ENCODE peak calls at places on chromosomes 3 and 15, in six cellular contexts. One of them, this sample, is unnamed.

GRCh38 chr3:46996689-46997452 is 17.4 kb downstream of the NBEAL2 start:
- DNase-seq in nephron progenitor cell: no peak
- DNase-seq in body of pancreas: peak; percentile 12
- DNase-seq in mammary epithelial cell: peak; percentile 11
- DNase-seq in endothelial cell: no peak
- DNase-seq in ovary: no peak
- DNase-seq in this sample: no peak

GRCh38 chr15:78561490-78561889 is 3.8 kb upstream of the CHRNA5 start:
- DNase-seq in endothelial cell: no peak
- DNase-seq in body of pancreas: no peak
- DNase-seq in mammary epithelial cell: no peak
- DNase-seq in ovary: no peak
- DNase-seq in nephron progenitor cell: no peak
- DNase-seq in this sample: no peak

GRCh38 chr15:60526127-60526616 is 47.2 kb upstream of the ICE2 start:
- DNase-seq in nephron progenitor cell: no peak
- DNase-seq in body of pancreas: peak; percentile 35
- DNase-seq in endothelial cell: no peak
- DNase-seq in ovary: no peak
- DNase-seq in mammary epithelial cell: no peak
- DNase-seq in this sample: no peak

GRCh38 chr15:94230436-94230885 is 900 bp upstream of the MCTP2 start:
- DNase-seq in nephron progenitor cell: no peak
- DNase-seq in mammary epithelial cell: no peak
- DNase-seq in ovary: no peak
- DNase-seq in body of pancreas: no peak
- DNase-seq in endothelial cell: no peak
- DNase-seq in this sample: no peak

GRCh38 chr15:92306662-92307061 is 87.0 kb upstream of the ST8SIA2 start:
- DNase-seq in body of pancreas: no peak
- DNase-seq in mammary epithelial cell: peak; percentile 1
- DNase-seq in endothelial cell: peak; percentile 54
- DNase-seq in ovary: no peak
- DNase-seq in nephron progenitor cell: no peak
- DNase-seq in this sample: no peak

GRCh38 chr3:48472923-48473616 is 26.5 kb downstream of the ATRIP start:
- DNase-seq in ovary: peak; percentile 90
- DNase-seq in nephron progenitor cell: peak; percentile 92
- DNase-seq in body of pancreas: peak; percentile 86
- DNase-seq in endothelial cell: peak; percentile 92
- DNase-seq in mammary epithelial cell: peak; percentile 89
- DNase-seq in this sample: peak; percentile 96

GRCh38 chr3:6805236-6805635 is 55.7 kb upstream of the GRM7 start:
- DNase-seq in endothelial cell: no peak
- DNase-seq in nephron progenitor cell: no peak
- DNase-seq in mammary epithelial cell: peak; percentile 88
- DNase-seq in body of pancreas: no peak
- DNase-seq in ovary: no peak
- DNase-seq in this sample: no peak

GRCh38 chr15:66364944-66365343 is 8.5 kb upstream of the TIPIN start:
- DNase-seq in nephron progenitor cell: no peak
- DNase-seq in mammary epithelial cell: no peak
- DNase-seq in endothelial cell: no peak
- DNase-seq in ovary: no peak
- DNase-seq in body of pancreas: no peak
- DNase-seq in this sample: no peak

GRCh38 chr3:53806182-53807116 is 39.8 kb downstream of the CHDH start:
- DNase-seq in body of pancreas: peak; percentile 44
- DNase-seq in mammary epithelial cell: no peak
- DNase-seq in ovary: no peak
- DNase-seq in endothelial cell: no peak
- DNase-seq in nephron progenitor cell: no peak
- DNase-seq in this sample: no peak

GRCh38 chr3:177419904-177420601 is 222.8 kb upstream of the TBL1XR1 start:
- DNase-seq in mammary epithelial cell: no peak
- DNase-seq in nephron progenitor cell: no peak
- DNase-seq in ovary: no peak
- DNase-seq in body of pancreas: no peak
- DNase-seq in endothelial cell: no peak
- DNase-seq in this sample: peak; percentile 58

GRCh38 chr3:32349184-32349583 is 42.5 kb upstream of the CMTM7 start:
- DNase-seq in nephron progenitor cell: no peak
- DNase-seq in body of pancreas: no peak
- DNase-seq in ovary: no peak
- DNase-seq in mammary epithelial cell: no peak
- DNase-seq in endothelial cell: no peak
- DNase-seq in this sample: no peak

GRCh38 chr3:106673926-106674569 is 703.2 kb upstream of the CCDC54 start:
- DNase-seq in endothelial cell: no peak
- DNase-seq in mammary epithelial cell: no peak
- DNase-seq in ovary: no peak
- DNase-seq in body of pancreas: no peak
- DNase-seq in nephron progenitor cell: no peak
- DNase-seq in this sample: no peak

GRCh38 chr3:133459400-133459799 is 59.5 kb downstream of the BFSP2 start:
- DNase-seq in endothelial cell: no peak
- DNase-seq in ovary: no peak
- DNase-seq in body of pancreas: no peak
- DNase-seq in nephron progenitor cell: no peak
- DNase-seq in mammary epithelial cell: no peak
- DNase-seq in this sample: no peak

GRCh38 chr15:66253643-66254363 is at the start of gene MEGF11:
- DNase-seq in ovary: peak; percentile 16
- DNase-seq in nephron progenitor cell: peak; percentile 61
- DNase-seq in body of pancreas: peak; percentile 15
- DNase-seq in mammary epithelial cell: peak; percentile 28
- DNase-seq in endothelial cell: peak; percentile 38
- DNase-seq in this sample: peak; percentile 36

GRCh38 chr15:65211157-65211982 is at the start of gene CILP:
- DNase-seq in endothelial cell: no peak
- DNase-seq in body of pancreas: no peak
- DNase-seq in nephron progenitor cell: peak; percentile 35
- DNase-seq in mammary epithelial cell: no peak
- DNase-seq in ovary: peak; percentile 74
- DNase-seq in this sample: no peak

GRCh38 chr3:100868894-100869293 is 124.3 kb downstream of the ABI3BP start:
- DNase-seq in mammary epithelial cell: no peak
- DNase-seq in body of pancreas: no peak
- DNase-seq in nephron progenitor cell: no peak
- DNase-seq in endothelial cell: no peak
- DNase-seq in ovary: no peak
- DNase-seq in this sample: no peak

GRCh38 chr3:127788436-127788835 is 33.9 kb downstream of the MGLL start:
- DNase-seq in body of pancreas: no peak
- DNase-seq in nephron progenitor cell: no peak
- DNase-seq in mammary epithelial cell: no peak
- DNase-seq in ovary: no peak
- DNase-seq in endothelial cell: no peak
- DNase-seq in this sample: no peak

GRCh38 chr3:153162513-153163348 is 705 bp downstream of the RAP2B start:
- DNase-seq in endothelial cell: peak; percentile 41
- DNase-seq in body of pancreas: peak; percentile 38
- DNase-seq in mammary epithelial cell: peak; percentile 42
- DNase-seq in ovary: peak; percentile 35
- DNase-seq in nephron progenitor cell: peak; percentile 56
- DNase-seq in this sample: peak; percentile 56

GRCh38 chr3:127608362-127608718 is 10.1 kb downstream of the MCM2 start:
- DNase-seq in ovary: no peak
- DNase-seq in endothelial cell: no peak
- DNase-seq in mammary epithelial cell: no peak
- DNase-seq in nephron progenitor cell: no peak
- DNase-seq in body of pancreas: no peak
- DNase-seq in this sample: no peak

GRCh38 chr3:11544413-11545181 is 99.1 kb downstream of the VGLL4 start:
- DNase-seq in endothelial cell: no peak
- DNase-seq in ovary: peak; percentile 28
- DNase-seq in body of pancreas: no peak
- DNase-seq in mammary epithelial cell: no peak
- DNase-seq in nephron progenitor cell: no peak
- DNase-seq in this sample: no peak

GRCh38 chr3:64459711-64460110 is 228.1 kb downstream of the ADAMTS9 start:
- DNase-seq in body of pancreas: no peak
- DNase-seq in endothelial cell: no peak
- DNase-seq in mammary epithelial cell: no peak
- DNase-seq in ovary: no peak
- DNase-seq in nephron progenitor cell: no peak
- DNase-seq in this sample: no peak

GRCh38 chr3:170914690-170915089 is 6.3 kb upstream of the EIF5A2 start:
- DNase-seq in endothelial cell: no peak
- DNase-seq in body of pancreas: no peak
- DNase-seq in ovary: no peak
- DNase-seq in nephron progenitor cell: no peak
- DNase-seq in mammary epithelial cell: no peak
- DNase-seq in this sample: no peak

GRCh38 chr3:50121416-50122032 is 32.8 kb downstream of the RBM5 start:
- DNase-seq in nephron progenitor cell: peak; percentile 84
- DNase-seq in ovary: peak; percentile 72
- DNase-seq in body of pancreas: peak; percentile 82
- DNase-seq in mammary epithelial cell: peak; percentile 60
- DNase-seq in endothelial cell: peak; percentile 68
- DNase-seq in this sample: peak; percentile 87
- TF ChIP-seq CTCF in nephron progenitor cell: peak; percentile 87
- TF ChIP-seq CTCF in ovary: peak; percentile 69
- TF ChIP-seq CTCF in body of pancreas: peak; percentile 81
- TF ChIP-seq CTCF in mammary epithelial cell: peak; percentile 84
- TF ChIP-seq CTCF in endothelial cell: peak; percentile 88
- TF ChIP-seq CTCF in this sample: peak; percentile 48

DNA sequence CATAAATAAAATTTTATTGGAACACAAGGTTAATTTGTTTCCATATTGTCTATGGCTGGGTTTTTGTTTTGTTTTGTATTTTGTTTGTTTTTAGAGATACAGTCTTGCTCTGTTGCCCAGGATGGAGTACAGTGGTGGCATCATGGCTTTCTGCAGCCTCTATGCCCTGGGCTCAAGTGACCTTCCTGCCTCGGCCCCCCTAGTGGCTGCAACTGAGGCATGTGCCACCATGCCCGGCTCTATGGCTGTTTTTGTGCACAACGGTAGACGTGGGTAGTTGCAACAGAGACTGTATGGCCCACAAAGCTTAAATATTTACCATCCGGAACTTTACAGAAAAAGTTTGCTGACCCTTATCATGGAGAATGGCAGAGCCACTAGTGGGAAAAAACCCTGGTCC is 46.8 kb upstream of the C3orf70 start:
- DNase-seq in endothelial cell: no peak
- DNase-seq in body of pancreas: no peak
- DNase-seq in ovary: no peak
- DNase-seq in nephron progenitor cell: no peak
- DNase-seq in mammary epithelial cell: no peak
- DNase-seq in this sample: no peak
- TF ChIP-seq CTCF in endothelial cell: no peak
- TF ChIP-seq CTCF in body of pancreas: no peak
- TF ChIP-seq CTCF in ovary: no peak
- TF ChIP-seq CTCF in nephron progenitor cell: no peak
- TF ChIP-seq CTCF in mammary epithelial cell: no peak
- TF ChIP-seq CTCF in this sample: no peak

DNA sequence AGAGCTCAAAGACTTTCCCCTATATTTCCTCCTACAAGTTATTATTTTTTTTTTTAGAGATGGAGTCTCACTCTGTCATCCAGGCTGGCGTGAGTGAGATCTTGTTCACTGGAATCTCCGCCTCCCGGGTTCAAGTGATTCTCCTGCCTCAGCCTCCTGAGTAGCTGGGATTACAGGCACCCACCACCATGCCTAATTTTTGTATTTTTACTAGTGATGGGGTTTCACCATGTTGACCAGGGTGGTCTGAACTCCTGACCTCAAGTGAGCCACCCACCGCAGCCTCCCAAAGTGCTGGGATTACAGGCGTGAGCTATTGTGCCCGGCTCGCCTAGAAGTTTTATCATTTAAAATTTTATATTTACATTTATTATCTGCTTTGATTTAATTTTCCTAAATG is 5.9 kb downstream of the AKAP13 start:
- DNase-seq in endothelial cell: no peak
- DNase-seq in nephron progenitor cell: no peak
- DNase-seq in mammary epithelial cell: no peak
- DNase-seq in ovary: no peak
- DNase-seq in body of pancreas: no peak
- DNase-seq in this sample: no peak
- TF ChIP-seq CTCF in endothelial cell: no peak
- TF ChIP-seq CTCF in nephron progenitor cell: no peak
- TF ChIP-seq CTCF in mammary epithelial cell: no peak
- TF ChIP-seq CTCF in ovary: no peak
- TF ChIP-seq CTCF in body of pancreas: no peak
- TF ChIP-seq CTCF in this sample: no peak

DNA sequence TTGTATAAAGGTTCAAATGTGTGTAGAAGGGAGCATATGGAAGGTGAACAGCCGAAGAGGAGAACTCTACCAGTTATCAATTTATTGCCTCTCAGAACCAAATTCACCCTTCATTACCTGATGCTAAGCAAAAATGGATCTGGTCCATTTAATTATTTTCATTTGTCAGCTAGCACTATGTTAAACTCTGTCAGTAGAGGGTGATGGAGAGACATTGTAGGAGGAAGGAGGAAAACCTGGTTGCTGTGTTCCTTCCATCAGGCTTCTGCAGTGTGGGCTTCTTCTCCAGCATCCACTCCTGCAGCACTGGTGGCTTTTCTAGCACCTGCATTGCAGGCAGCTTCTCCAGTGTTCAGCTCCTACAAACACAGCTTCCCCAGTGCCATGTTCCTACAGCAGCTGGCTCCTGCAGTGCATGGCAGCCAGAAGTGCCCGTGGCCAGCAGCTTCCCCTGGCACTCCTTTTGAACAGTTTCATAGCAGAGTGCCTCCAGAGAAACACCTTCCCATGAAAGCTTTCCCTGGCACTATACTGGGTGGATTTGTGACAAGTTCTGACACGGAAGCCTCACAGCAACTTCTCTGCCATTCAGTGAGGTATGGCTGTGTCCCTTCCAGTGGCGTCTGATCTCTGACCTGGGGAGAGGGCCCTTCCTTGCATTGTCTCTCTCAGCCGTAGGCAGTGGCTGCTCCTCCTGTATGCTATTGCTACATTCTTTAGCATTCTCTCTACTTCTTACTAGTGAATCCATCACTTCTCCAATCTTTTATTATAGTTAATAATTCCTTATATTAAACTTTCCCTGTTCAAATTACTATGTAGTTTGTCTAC is 14.6 kb upstream of the IL17RD start:
- DNase-seq in endothelial cell: no peak
- DNase-seq in nephron progenitor cell: no peak
- DNase-seq in mammary epithelial cell: no peak
- DNase-seq in ovary: no peak
- DNase-seq in body of pancreas: no peak
- DNase-seq in this sample: peak; percentile 43
- TF ChIP-seq CTCF in endothelial cell: no peak
- TF ChIP-seq CTCF in nephron progenitor cell: no peak
- TF ChIP-seq CTCF in mammary epithelial cell: peak; percentile 66
- TF ChIP-seq CTCF in ovary: no peak
- TF ChIP-seq CTCF in body of pancreas: peak; percentile 24
- TF ChIP-seq CTCF in this sample: peak; percentile 23

This sample was measured in GM13976.